ENCODE peak calls at places on chromosomes 11 and 22, in seven cellular contexts. One of them, this sample, is unnamed.

GRCh38 chr11:16613401-16614381 is 124.8 kb upstream of the C11orf58 start:
- DNase-seq in ELR: peak
- DNase-seq in GM04503: peak
- DNase-seq in heart left ventricle: peak
- DNase-seq in cardiac septum: peak
- DNase-seq in hypothalamus: peak
- DNase-seq in fibroblast of lung: peak
- DNase-seq in this sample: peak

GRCh38 chr11:108715239-108715638 is 50.4 kb downstream of the DDX10 start:
- DNase-seq in fibroblast of lung: no peak
- DNase-seq in cardiac septum: no peak
- DNase-seq in ELR: no peak
- DNase-seq in heart left ventricle: no peak
- DNase-seq in hypothalamus: no peak
- DNase-seq in GM04503: no peak
- DNase-seq in this sample: no peak

GRCh38 chr11:102318469-102318868 is 1.2 kb downstream of the BIRC3 start:
- DNase-seq in hypothalamus: no peak
- DNase-seq in GM04503: no peak
- DNase-seq in fibroblast of lung: no peak
- DNase-seq in cardiac septum: no peak
- DNase-seq in ELR: peak
- DNase-seq in heart left ventricle: no peak
- DNase-seq in this sample: peak

GRCh38 chr22:43420991-43421665 is 9.3 kb downstream of the MPPED1 start:
- DNase-seq in hypothalamus: no peak
- DNase-seq in heart left ventricle: no peak
- DNase-seq in fibroblast of lung: no peak
- DNase-seq in cardiac septum: no peak
- DNase-seq in GM04503: no peak
- DNase-seq in ELR: no peak
- DNase-seq in this sample: no peak

GRCh38 chr22:49033616-49034015 is 794.1 kb downstream of the BRD1 start:
- DNase-seq in cardiac septum: no peak
- DNase-seq in GM04503: no peak
- DNase-seq in ELR: no peak
- DNase-seq in fibroblast of lung: no peak
- DNase-seq in hypothalamus: no peak
- DNase-seq in heart left ventricle: no peak
- DNase-seq in this sample: no peak

GRCh38 chr22:43381693-43382092 is 30.1 kb upstream of the MPPED1 start:
- DNase-seq in hypothalamus: no peak
- DNase-seq in ELR: no peak
- DNase-seq in fibroblast of lung: peak
- DNase-seq in GM04503: no peak
- DNase-seq in cardiac septum: no peak
- DNase-seq in heart left ventricle: no peak
- DNase-seq in this sample: no peak

GRCh38 chr11:35035894-35036408 is 103.0 kb upstream of the CD44 start:
- DNase-seq in cardiac septum: no peak
- DNase-seq in fibroblast of lung: peak
- DNase-seq in GM04503: peak
- DNase-seq in heart left ventricle: no peak
- DNase-seq in hypothalamus: no peak
- DNase-seq in ELR: peak
- DNase-seq in this sample: peak

GRCh38 chr11:116607027-116607426 is 165.8 kb downstream of the BUD13 start:
- DNase-seq in cardiac septum: no peak
- DNase-seq in heart left ventricle: no peak
- DNase-seq in ELR: no peak
- DNase-seq in fibroblast of lung: no peak
- DNase-seq in GM04503: no peak
- DNase-seq in hypothalamus: no peak
- DNase-seq in this sample: no peak

GRCh38 chr11:69539416-69540117 is 58.1 kb downstream of the LINC01488 start:
- DNase-seq in cardiac septum: peak
- DNase-seq in fibroblast of lung: no peak
- DNase-seq in heart left ventricle: peak
- DNase-seq in hypothalamus: peak
- DNase-seq in GM04503: no peak
- DNase-seq in ELR: no peak
- DNase-seq in this sample: no peak

GRCh38 chr11:128469220-128469619 is 118.1 kb downstream of the ETS1 start:
- DNase-seq in fibroblast of lung: no peak
- DNase-seq in heart left ventricle: no peak
- DNase-seq in GM04503: no peak
- DNase-seq in ELR: no peak
- DNase-seq in hypothalamus: no peak
- DNase-seq in cardiac septum: no peak
- DNase-seq in this sample: no peak

GRCh38 chr11:78282821-78283220 is 94.1 kb downstream of the USP35 start:
- DNase-seq in heart left ventricle: no peak
- DNase-seq in GM04503: no peak
- DNase-seq in cardiac septum: no peak
- DNase-seq in hypothalamus: no peak
- DNase-seq in fibroblast of lung: no peak
- DNase-seq in ELR: no peak
- DNase-seq in this sample: no peak

GRCh38 chr11:72602250-72602904 is 71.8 kb downstream of the PDE2A start:
- DNase-seq in GM04503: no peak
- DNase-seq in cardiac septum: no peak
- DNase-seq in hypothalamus: no peak
- DNase-seq in heart left ventricle: no peak
- DNase-seq in ELR: no peak
- DNase-seq in fibroblast of lung: no peak
- DNase-seq in this sample: no peak

GRCh38 chr11:78567209-78567608 is 7.5 kb downstream of the NARS2 start:
- DNase-seq in heart left ventricle: no peak
- DNase-seq in GM04503: no peak
- DNase-seq in hypothalamus: no peak
- DNase-seq in cardiac septum: no peak
- DNase-seq in fibroblast of lung: no peak
- DNase-seq in ELR: peak
- DNase-seq in this sample: peak

GRCh38 chr11:69353696-69354544 is 60.0 kb downstream of the MYEOV start:
- DNase-seq in GM04503: no peak
- DNase-seq in hypothalamus: no peak
- DNase-seq in fibroblast of lung: no peak
- DNase-seq in heart left ventricle: no peak
- DNase-seq in ELR: no peak
- DNase-seq in cardiac septum: peak
- DNase-seq in this sample: no peak

GRCh38 chr11:1834132-1834610 is 619 bp upstream of the SYT8 start:
- DNase-seq in fibroblast of lung: no peak
- DNase-seq in cardiac septum: no peak
- DNase-seq in GM04503: no peak
- DNase-seq in ELR: no peak
- DNase-seq in heart left ventricle: no peak
- DNase-seq in hypothalamus: no peak
- DNase-seq in this sample: peak

GRCh38 chr22:30826670-30827355 is 132.1 kb downstream of the OSBP2 start:
- DNase-seq in fibroblast of lung: no peak
- DNase-seq in GM04503: no peak
- DNase-seq in cardiac septum: no peak
- DNase-seq in ELR: no peak
- DNase-seq in heart left ventricle: no peak
- DNase-seq in hypothalamus: no peak
- DNase-seq in this sample: no peak

GRCh38 chr11:66414120-66414934 is 6.5 kb upstream of the NPAS4 start:
- DNase-seq in ELR: no peak
- DNase-seq in hypothalamus: no peak
- DNase-seq in cardiac septum: no peak
- DNase-seq in GM04503: no peak
- DNase-seq in heart left ventricle: no peak
- DNase-seq in fibroblast of lung: no peak
- DNase-seq in this sample: no peak

GRCh38 chr11:13336246-13336873 is 58.8 kb downstream of the BMAL1 start:
- DNase-seq in cardiac septum: no peak
- DNase-seq in heart left ventricle: no peak
- DNase-seq in ELR: peak
- DNase-seq in fibroblast of lung: peak
- DNase-seq in hypothalamus: no peak
- DNase-seq in GM04503: no peak
- DNase-seq in this sample: peak

GRCh38 chr11:34165786-34166557 is 60.5 kb downstream of the NAT10 start:
- DNase-seq in fibroblast of lung: no peak
- DNase-seq in GM04503: no peak
- DNase-seq in heart left ventricle: peak
- DNase-seq in ELR: no peak
- DNase-seq in hypothalamus: no peak
- DNase-seq in cardiac septum: no peak
- DNase-seq in this sample: peak

GRCh38 chr11:116446048-116446399 is 326.8 kb downstream of the BUD13 start:
- DNase-seq in cardiac septum: no peak
- DNase-seq in heart left ventricle: no peak
- DNase-seq in hypothalamus: no peak
- DNase-seq in fibroblast of lung: no peak
- DNase-seq in ELR: no peak
- DNase-seq in GM04503: no peak
- DNase-seq in this sample: no peak

GRCh38 chr11:47726878-47727514 is 11.8 kb upstream of the AGBL2 start:
- DNase-seq in fibroblast of lung: no peak
- DNase-seq in GM04503: no peak
- DNase-seq in hypothalamus: no peak
- DNase-seq in ELR: no peak
- DNase-seq in cardiac septum: no peak
- DNase-seq in heart left ventricle: no peak
- DNase-seq in this sample: no peak

GRCh38 chr11:69102161-69102695 is 53.5 kb downstream of the TPCN2 start:
- DNase-seq in cardiac septum: no peak
- DNase-seq in fibroblast of lung: no peak
- DNase-seq in heart left ventricle: no peak
- DNase-seq in GM04503: no peak
- DNase-seq in ELR: no peak
- DNase-seq in hypothalamus: no peak
- DNase-seq in this sample: no peak

GRCh38 chr22:44030702-44031082 is 6.6 kb downstream of the PARVB start:
- DNase-seq in cardiac septum: no peak
- DNase-seq in fibroblast of lung: no peak
- DNase-seq in GM04503: no peak
- DNase-seq in heart left ventricle: no peak
- DNase-seq in hypothalamus: no peak
- DNase-seq in ELR: no peak
- DNase-seq in this sample: no peak

GRCh38 chr11:93694109-93694508 is 32.6 kb downstream of the CEP295 start:
- DNase-seq in hypothalamus: no peak
- DNase-seq in ELR: peak
- DNase-seq in heart left ventricle: no peak
- DNase-seq in GM04503: no peak
- DNase-seq in cardiac septum: no peak
- DNase-seq in fibroblast of lung: peak
- DNase-seq in this sample: no peak

GRCh38 chr11:48036011-48036410 is 55.7 kb downstream of the PTPRJ start:
- DNase-seq in ELR: peak
- DNase-seq in GM04503: no peak
- DNase-seq in cardiac septum: peak
- DNase-seq in heart left ventricle: no peak
- DNase-seq in fibroblast of lung: no peak
- DNase-seq in hypothalamus: no peak
- DNase-seq in this sample: no peak

GRCh38 chr11:87236368-87236767 is 198.6 kb downstream of the TMEM135 start:
- DNase-seq in GM04503: no peak
- DNase-seq in cardiac septum: no peak
- DNase-seq in fibroblast of lung: peak
- DNase-seq in hypothalamus: no peak
- DNase-seq in ELR: peak
- DNase-seq in heart left ventricle: no peak
- DNase-seq in this sample: peak